ENCODE peak calls at places on chromosomes 16 and 17, in six cellular contexts. N is GM12864; R is effector memory CD4-positive, alpha-beta T cell; X is uterus; J is foreskin fibroblast; V is fibroblast of lung. M is an unnamed sample.

GRCh38 chr16:57534881-57535658 is 1.3 kb downstream of the CCDC102A start:
- DNase-seq in N (no peak), J (no peak), X (peak; percentile 49), R (no peak), V (no peak), M (no peak)

GRCh38 chr17:36755586-36755985 is 154.2 kb downstream of the MRM1 start:
- DNase-seq in X (no peak), J (no peak), N (no peak), V (no peak), R (peak; percentile 36), M (no peak)

GRCh38 chr17:3222505-3222904 is 15.0 kb downstream of the OR1A1 start:
- DNase-seq in R (no peak), X (no peak), J (no peak), V (no peak), N (no peak), M (no peak)

GRCh38 chr17:15782809-15783208 is 50.7 kb downstream of the TBC1D26 start:
- DNase-seq in V (peak; percentile 54), R (no peak), N (no peak), J (peak; percentile 26), X (peak; percentile 68), M (peak; percentile 2)

GRCh38 chr17:17757944-17758343 is 76.7 kb downstream of the RAI1 start:
- DNase-seq in R (no peak), V (no peak), N (no peak), X (no peak), J (no peak), M (no peak)

GRCh38 chr17:7241047-7241733 is 1.1 kb downstream of the GABARAP start:
- DNase-seq in N (no peak), J (no peak), X (no peak), R (no peak), V (no peak), M (no peak)

GRCh38 chr16:3482659-3483241 is 12.5 kb downstream of the C16orf90 start:
- DNase-seq in J (no peak), V (no peak), X (no peak), R (no peak), N (no peak), M (no peak)

GRCh38 chr16:81371106-81371505 is 56.3 kb downstream of the GAN start:
- DNase-seq in J (no peak), N (no peak), R (no peak), V (no peak), X (no peak), M (no peak)

GRCh38 chr17:19470529-19471261 is 59.7 kb downstream of the RNF112 start:
- DNase-seq in X (peak; percentile 85), N (no peak), R (no peak), V (no peak), J (no peak), M (no peak)

GRCh38 chr17:58082341-58082869 is 814 bp upstream of the DYNLL2 start:
- DNase-seq in X (peak; percentile 19), J (no peak), R (no peak), N (no peak), V (no peak), M (no peak)

GRCh38 chr17:5587431-5588032 is 3.2 kb upstream of the NLRP1 start:
- DNase-seq in J (peak; percentile 54), R (peak; percentile 51), N (peak; percentile 33), X (no peak), V (peak; percentile 53), M (peak; percentile 20)

GRCh38 chr17:38539386-38539785 is 66.4 kb downstream of the SRCIN1 start:
- DNase-seq in J (no peak), R (no peak), V (no peak), X (no peak), N (no peak), M (no peak)

GRCh38 chr16:17445421-17445820 is 25.3 kb downstream of the XYLT1 start:
- DNase-seq in N (no peak), J (no peak), R (no peak), V (no peak), X (no peak), M (no peak)

GRCh38 chr17:6753006-6753445 is 2.8 kb upstream of the XAF1 start:
- DNase-seq in J (peak; percentile 70), R (peak; percentile 16), V (peak; percentile 94), N (no peak), X (peak; percentile 39), M (peak; percentile 75)

GRCh38 chr17:63497708-63498483 is 21.0 kb downstream of the ACE start:
- DNase-seq in X (no peak), V (peak; percentile 4), N (no peak), R (no peak), J (no peak), M (no peak)

GRCh38 chr17:74163271-74163821 is 40.1 kb upstream of the RPL38 start:
- DNase-seq in V (no peak), X (no peak), N (no peak), R (no peak), J (no peak), M (no peak)

GRCh38 chr17:41492771-41493170 is 3.1 kb upstream of the KRT36 start:
- DNase-seq in V (peak; percentile 31), X (no peak), N (no peak), R (no peak), J (no peak), M (no peak)

GRCh38 chr17:67605259-67605912 is 112.3 kb upstream of the NOL11 start:
- DNase-seq in J (no peak), N (no peak), V (peak; percentile 33), R (no peak), X (peak; percentile 64), M (peak; percentile 14)

GRCh38 chr16:8853611-8854010 is 15.2 kb downstream of the CARHSP1 start:
- DNase-seq in R (no peak), N (no peak), J (no peak), X (no peak), V (no peak), M (no peak)

GRCh38 chr17:66397486-66397885 is 95.1 kb downstream of the PRKCA start:
- DNase-seq in R (no peak), J (no peak), X (no peak), N (no peak), V (no peak), M (peak; percentile 53)

GRCh38 chr16:87666919-87667318 is 64.6 kb downstream of the JPH3 start:
- DNase-seq in N (no peak), X (no peak), V (no peak), R (no peak), J (no peak), M (no peak)

GRCh38 chr16:85454171-85454883 is 158.8 kb upstream of the GSE1 start:
- DNase-seq in X (no peak), V (no peak), N (no peak), J (no peak), R (no peak), M (no peak)

GRCh38 chr16:85750021-85750826 is 672 bp downstream of the C16orf74 start:
- DNase-seq in N (no peak), R (no peak), J (peak; percentile 64), X (peak; percentile 40), V (peak; percentile 26), M (peak; percentile 8)

GRCh38 chr16:69111831-69112230 is 6.4 kb downstream of the HAS3 start:
- DNase-seq in V (no peak), R (no peak), J (no peak), N (no peak), X (no peak), M (no peak)

GRCh38 chr17:65756760-65757159 is 195.3 kb upstream of the AXIN2 start:
- DNase-seq in X (no peak), R (no peak), N (no peak), V (no peak), J (no peak), M (no peak)

GRCh38 chr17:50087246-50087911 is 7.8 kb upstream of the PDK2 start:
- DNase-seq in X (peak; percentile 79), R (peak; percentile 62), J (peak; percentile 58), N (no peak), V (peak; percentile 56), M (no peak)

GRCh38 chr16:69936252-69936651 is 14.9 kb upstream of the CLEC18A start:
- DNase-seq in R (no peak), N (no peak), V (no peak), X (no peak), J (no peak), M (no peak)

GRCh38 chr16:57023541-57024249 is 34.3 kb downstream of the NLRC5 start:
- DNase-seq in V (no peak), X (no peak), N (no peak), J (no peak), R (peak; percentile 61), M (no peak)

GRCh38 chr17:62599964-62600657 is 27.4 kb upstream of the MRC2 start:
- DNase-seq in V (no peak), N (no peak), R (no peak), X (no peak), J (no peak), M (no peak)

GRCh38 chr16:22193134-22193411 is 13.0 kb upstream of the EEF2K start:
- DNase-seq in X (no peak), N (no peak), J (no peak), V (no peak), R (no peak), M (no peak)
- H3K4me3 ChIP-seq in X (no peak overlapping the region), N (no peak overlapping the region), J (no peak overlapping the region), V (no peak overlapping the region), R (no peak overlapping the region), M (no peak overlapping the region)

DNA sequence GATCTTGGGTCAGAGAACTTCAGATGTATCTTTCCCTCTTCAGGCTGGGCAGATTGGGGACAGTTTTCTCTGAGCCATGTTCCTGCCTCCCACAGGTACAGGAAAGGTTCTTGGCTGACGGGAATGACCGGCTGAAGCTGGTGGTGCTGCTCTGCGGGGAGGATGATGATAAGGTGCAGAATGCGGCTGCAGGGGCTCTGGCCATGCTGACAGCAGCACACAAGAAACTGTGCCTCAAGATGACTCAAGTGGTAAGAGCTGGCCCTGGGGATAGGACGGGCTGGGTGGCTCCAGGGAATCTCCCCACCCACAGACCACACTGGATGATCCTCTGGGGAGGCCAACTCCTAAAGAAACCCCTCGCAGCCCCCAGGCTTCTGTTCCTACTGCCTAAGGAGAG is 10.9 kb downstream of the SLC35G3 start:
- DNase-seq in N (no peak), V (no peak), J (no peak), R (no peak), X (no peak), M (no peak)
- H3K4me3 ChIP-seq in N (no peak overlapping the region), V (no peak overlapping the region), J (no peak overlapping the region), R (no peak overlapping the region), X (no peak overlapping the region), M (no peak overlapping the region)

GRCh38 chr17:48642059-48642842 is 16.1 kb upstream of the HOXB9 start:
- DNase-seq in V (no peak), X (no peak), J (no peak), R (no peak), N (no peak), M (no peak)
- H3K4me3 ChIP-seq in V (no peak overlapping the region), X (no peak overlapping the region), J (no peak overlapping the region), R (no peak overlapping the region), N (no peak overlapping the region), M (no peak overlapping the region)

GRCh38 chr16:78684040-78684611 is 584.7 kb downstream of the WWOX start:
- DNase-seq in X (peak; percentile 69), N (no peak), V (peak; percentile 93), J (no peak), R (no peak), M (peak; percentile 46)

GRCh38 chr16:78689031-78689430 is 589.6 kb downstream of the WWOX start:
- DNase-seq in V (no peak), N (no peak), X (peak; percentile 42), R (no peak), J (no peak), M (no peak)

GRCh38 chr16:78689536-78689935 is 590.1 kb downstream of the WWOX start:
- DNase-seq in V (no peak), X (no peak), N (no peak), J (no peak), R (no peak), M (no peak)

GRCh38 chr16:78686601-78687000 is 587.1 kb downstream of the WWOX start:
- DNase-seq in X (no peak), J (no peak), V (no peak), R (no peak), N (no peak), M (no peak)

GRCh38 chr16:78684655-78685400 is 585.4 kb downstream of the WWOX start:
- DNase-seq in N (no peak), J (no peak), X (peak; percentile 55), V (peak; percentile 24), R (no peak), M (no peak)
- H3K4me3 ChIP-seq in N (no peak overlapping the region), J (no peak overlapping the region), X (no peak overlapping the region), V (no peak overlapping the region), R (no peak overlapping the region), M (no peak overlapping the region)

M was measured in skeletal muscle cell.